ENCODE peak calls at places on chromosome 12, in ten cellular contexts. One of them, this sample, is unnamed.
A peak's percentile ranks its signal among the peaks of the same experiment; 100 is the strongest.

GRCh38 chr12:79174656-79175055 is 310.1 kb downstream of the SYT1 start:
- DNase-seq in left kidney: peak; percentile 53
- DNase-seq in neural progenitor cell: no peak
- DNase-seq in RPMI8226: peak; percentile 31
- DNase-seq in activated T-helper 9 cell treated with anti-CD3 and anti-CD28 coated beads, Interleukin-2, amount 50 U/mL, for 16 hours: no peak
- DNase-seq in D341Med: peak; percentile 22
- DNase-seq in RWPE1: peak; percentile 20
- DNase-seq in activated naive CD8-positive, alpha-beta T cell treated with anti-CD3 and anti-CD28 coated beads for 36 hours: no peak
- DNase-seq in NCI-H460: peak; percentile 20
- DNase-seq in kidney: no peak
- DNase-seq in this sample: no peak

GRCh38 chr12:28611115-28611435 is 420.8 kb downstream of the CCDC91 start:
- DNase-seq in left kidney: no peak
- DNase-seq in neural progenitor cell: no peak
- DNase-seq in RPMI8226: no peak
- DNase-seq in activated T-helper 9 cell treated with anti-CD3 and anti-CD28 coated beads, Interleukin-2, amount 50 U/mL, for 16 hours: no peak
- DNase-seq in D341Med: no peak
- DNase-seq in RWPE1: peak; percentile 41
- DNase-seq in activated naive CD8-positive, alpha-beta T cell treated with anti-CD3 and anti-CD28 coated beads for 36 hours: no peak
- DNase-seq in NCI-H460: peak; percentile 19
- DNase-seq in kidney: no peak
- DNase-seq in this sample: no peak

GRCh38 chr12:7642876-7643309 is 22.8 kb downstream of the APOBEC1 start:
- DNase-seq in left kidney: no peak
- DNase-seq in neural progenitor cell: peak; percentile 45
- DNase-seq in RPMI8226: peak; percentile 51
- DNase-seq in activated T-helper 9 cell treated with anti-CD3 and anti-CD28 coated beads, Interleukin-2, amount 50 U/mL, for 16 hours: no peak
- DNase-seq in D341Med: no peak
- DNase-seq in RWPE1: no peak
- DNase-seq in activated naive CD8-positive, alpha-beta T cell treated with anti-CD3 and anti-CD28 coated beads for 36 hours: peak; percentile 41
- DNase-seq in NCI-H460: peak; percentile 21
- DNase-seq in kidney: no peak
- DNase-seq in this sample: no peak

GRCh38 chr12:103813426-103813825 is 27.6 kb downstream of the NT5DC3 start:
- DNase-seq in left kidney: no peak
- DNase-seq in neural progenitor cell: no peak
- DNase-seq in RPMI8226: no peak
- DNase-seq in activated T-helper 9 cell treated with anti-CD3 and anti-CD28 coated beads, Interleukin-2, amount 50 U/mL, for 16 hours: no peak
- DNase-seq in D341Med: no peak
- DNase-seq in RWPE1: no peak
- DNase-seq in activated naive CD8-positive, alpha-beta T cell treated with anti-CD3 and anti-CD28 coated beads for 36 hours: no peak
- DNase-seq in NCI-H460: no peak
- DNase-seq in kidney: no peak
- DNase-seq in this sample: no peak

GRCh38 chr12:8950702-8951478 is 1.4 kb upstream of the M6PR start:
- DNase-seq in left kidney: no peak
- DNase-seq in neural progenitor cell: no peak
- DNase-seq in RPMI8226: no peak
- DNase-seq in activated T-helper 9 cell treated with anti-CD3 and anti-CD28 coated beads, Interleukin-2, amount 50 U/mL, for 16 hours: no peak
- DNase-seq in D341Med: no peak
- DNase-seq in RWPE1: no peak
- DNase-seq in activated naive CD8-positive, alpha-beta T cell treated with anti-CD3 and anti-CD28 coated beads for 36 hours: no peak
- DNase-seq in NCI-H460: no peak
- DNase-seq in kidney: no peak
- DNase-seq in this sample: no peak

GRCh38 chr12:5798242-5799015 is 146.6 kb downstream of the ANO2 start:
- DNase-seq in left kidney: no peak
- DNase-seq in neural progenitor cell: no peak
- DNase-seq in RPMI8226: no peak
- DNase-seq in activated T-helper 9 cell treated with anti-CD3 and anti-CD28 coated beads, Interleukin-2, amount 50 U/mL, for 16 hours: no peak
- DNase-seq in D341Med: no peak
- DNase-seq in RWPE1: no peak
- DNase-seq in activated naive CD8-positive, alpha-beta T cell treated with anti-CD3 and anti-CD28 coated beads for 36 hours: no peak
- DNase-seq in NCI-H460: no peak
- DNase-seq in kidney: no peak
- DNase-seq in this sample: no peak

GRCh38 chr12:17017402-17017801 is 411.4 kb upstream of the LMO3 start:
- DNase-seq in left kidney: no peak
- DNase-seq in neural progenitor cell: no peak
- DNase-seq in RPMI8226: no peak
- DNase-seq in activated T-helper 9 cell treated with anti-CD3 and anti-CD28 coated beads, Interleukin-2, amount 50 U/mL, for 16 hours: no peak
- DNase-seq in D341Med: no peak
- DNase-seq in RWPE1: peak; percentile 9
- DNase-seq in activated naive CD8-positive, alpha-beta T cell treated with anti-CD3 and anti-CD28 coated beads for 36 hours: no peak
- DNase-seq in NCI-H460: no peak
- DNase-seq in kidney: no peak
- DNase-seq in this sample: no peak

GRCh38 chr12:116196752-116197718 is 80.5 kb downstream of the MED13L start:
- DNase-seq in left kidney: peak; percentile 12
- DNase-seq in neural progenitor cell: no peak
- DNase-seq in RPMI8226: peak; percentile 5
- DNase-seq in activated T-helper 9 cell treated with anti-CD3 and anti-CD28 coated beads, Interleukin-2, amount 50 U/mL, for 16 hours: no peak
- DNase-seq in D341Med: peak; percentile 55
- DNase-seq in RWPE1: no peak
- DNase-seq in activated naive CD8-positive, alpha-beta T cell treated with anti-CD3 and anti-CD28 coated beads for 36 hours: no peak
- DNase-seq in NCI-H460: no peak
- DNase-seq in kidney: no peak
- DNase-seq in this sample: no peak

GRCh38 chr12:50088577-50089335 is 3.6 kb downstream of the SMARCD1 start:
- DNase-seq in left kidney: peak; percentile 79
- DNase-seq in neural progenitor cell: peak; percentile 80
- DNase-seq in RPMI8226: peak; percentile 80
- DNase-seq in activated T-helper 9 cell treated with anti-CD3 and anti-CD28 coated beads, Interleukin-2, amount 50 U/mL, for 16 hours: no peak
- DNase-seq in D341Med: peak; percentile 61
- DNase-seq in RWPE1: peak; percentile 47
- DNase-seq in activated naive CD8-positive, alpha-beta T cell treated with anti-CD3 and anti-CD28 coated beads for 36 hours: peak; percentile 36
- DNase-seq in NCI-H460: peak; percentile 69
- DNase-seq in kidney: no peak
- DNase-seq in this sample: peak; percentile 61